ENCODE peak calls at places on chromosomes 5 and 9, in seven cellular contexts. D is neuronal stem cell, Y is IMR-90, P is H1, V is mesendoderm, O is H9, H is mesenchymal stem cell. J is an unnamed sample.
A peak's percentile ranks its signal among the peaks of the same experiment; 100 is the strongest.

GRCh38 chr5:171484460-171484899 is 65.0 kb downstream of the FGF18 start:
- DNase-seq in D (no peak), Y (no peak), P (peak; percentile 77), V (no peak), O (no peak), H (peak; percentile 20), J (no peak)

GRCh38 chr5:113280541-113280940 is 154.2 kb downstream of the TSSK1B start:
- DNase-seq in D (no peak), Y (no peak), P (no peak), V (no peak), O (no peak), H (no peak), J (no peak)

GRCh38 chr5:173472164-173472563 is 143.9 kb upstream of the STC2 start:
- DNase-seq in D (no peak), Y (peak; percentile 99), P (no peak), V (no peak), O (no peak), H (peak; percentile 94), J (no peak)

GRCh38 chr5:92599217-92599810 is 981.7 kb downstream of the NR2F1-AS1 start:
- DNase-seq in D (no peak), Y (no peak), P (no peak), V (no peak), O (no peak), H (no peak), J (no peak)

GRCh38 chr9:110579763-110580255 is 268 bp upstream of the SVEP1 start:
- DNase-seq in D (peak; percentile 45), Y (peak; percentile 71), P (no peak), V (peak; percentile 88), O (peak; percentile 40), H (peak; percentile 83), J (peak; percentile 23)

GRCh38 chr5:86968311-86968753 is 299.4 kb upstream of the RASA1 start:
- DNase-seq in D (peak; percentile 14), Y (peak; percentile 65), P (no peak), V (peak; percentile 56), O (no peak), H (peak; percentile 66), J (peak; percentile 67)

GRCh38 chr5:146873186-146873917 is 5.2 kb downstream of the PPP2R2B start:
- DNase-seq in D (no peak), Y (no peak), P (no peak), V (no peak), O (no peak), H (no peak), J (no peak)

GRCh38 chr5:137567226-137567625 is 68.1 kb upstream of the SPOCK1 start:
- DNase-seq in D (no peak), Y (no peak), P (no peak), V (no peak), O (no peak), H (no peak), J (no peak)

DNA sequence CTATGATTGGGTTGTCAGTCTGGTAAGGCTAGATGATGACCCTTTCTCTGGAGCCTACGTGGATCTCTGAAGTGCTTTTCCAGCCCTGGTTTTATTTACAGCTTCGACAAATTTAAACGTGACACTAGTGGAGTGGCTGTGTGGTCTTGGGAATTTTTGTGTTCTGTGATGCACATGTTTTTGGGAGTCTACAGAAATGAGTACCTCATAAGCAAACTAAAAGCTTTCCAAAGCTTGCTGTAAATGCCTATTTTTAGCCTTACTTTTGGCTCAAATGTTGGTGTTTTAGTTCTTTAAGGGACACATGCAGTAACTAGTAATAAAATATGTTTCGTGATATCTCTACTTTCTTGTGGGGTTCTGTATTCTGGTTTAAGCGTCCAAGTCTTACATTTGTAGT is 3.3 kb downstream of the LARP1 start:
- DNase-seq in D (no peak), Y (peak; percentile 16), P (no peak), V (no peak), O (no peak), H (peak; percentile 46), J (no peak)
- H3K4me1 ChIP-seq in D (peaks cover 15% of the 10 kb centered on the region), Y (peaks cover 23% of the 10 kb centered on the region), P (peaks cover 34% of the 10 kb centered on the region), V (peaks cover 26% of the 10 kb centered on the region), O (peaks cover 14% of the 10 kb centered on the region), H (peaks cover 12% of the 10 kb centered on the region), J (peaks cover 23% of the 10 kb centered on the region)

DNA sequence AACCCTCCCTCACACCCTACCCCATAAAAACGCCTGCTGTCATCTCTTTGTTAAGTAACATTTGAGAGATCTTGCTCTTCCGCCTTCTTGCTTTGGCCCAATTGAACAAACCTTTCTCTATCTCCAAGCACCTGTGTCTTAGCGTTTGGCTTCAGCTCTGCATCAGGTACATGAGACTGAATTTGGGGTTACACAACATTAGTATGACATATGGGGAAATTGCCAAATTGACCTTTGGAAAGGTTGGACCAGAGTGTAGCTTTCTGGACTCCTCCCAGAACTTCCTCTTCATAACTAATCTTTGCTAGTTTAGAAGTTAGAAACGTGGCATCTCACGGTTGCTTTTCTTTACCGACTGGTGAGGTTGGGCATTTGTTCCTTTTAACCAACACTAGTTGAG is 3.5 kb upstream of the EXOSC3 start:
- DNase-seq in D (no peak), Y (no peak), P (no peak), V (no peak), O (no peak), H (no peak), J (no peak)
- H2BK120ac ChIP-seq in D (no peak overlapping the region), Y (no peak overlapping the region), P (no peak overlapping the region), V (no peak overlapping the region), O (no peak overlapping the region), H (no peak overlapping the region), J (no peak overlapping the region)

DNA sequence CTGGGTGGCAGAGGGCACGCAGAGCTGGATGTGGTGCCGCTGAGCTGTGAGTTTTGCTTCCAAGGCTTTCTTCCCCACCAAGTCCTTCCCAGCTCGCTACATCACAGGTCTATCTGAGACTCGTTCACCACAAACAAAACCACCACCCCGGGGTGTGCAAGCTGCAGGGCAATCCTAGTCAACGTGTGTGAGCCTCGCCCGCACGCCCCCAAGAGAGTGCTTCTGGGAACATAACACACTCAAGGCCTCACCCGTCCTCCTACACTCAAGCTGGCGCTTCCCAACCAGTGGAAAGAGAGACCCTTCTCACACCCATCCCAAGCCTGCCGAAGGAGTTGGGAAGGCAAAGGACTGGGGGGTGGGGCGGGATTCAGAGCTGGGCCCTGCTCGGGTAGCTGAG is 10.6 kb downstream of the SNAPC4 start:
- DNase-seq in D (no peak), Y (no peak), P (no peak), V (no peak), O (no peak), H (no peak), J (no peak)
- H4K8ac ChIP-seq in D (no peak overlapping the region), Y (no peak overlapping the region), P (peak overlapping the region; percentile 51), V (no peak overlapping the region), O (no peak overlapping the region), H (no peak overlapping the region), J (no peak overlapping the region)

GRCh38 chr9:128554155-128554862 is 1.9 kb downstream of the SPTAN1 start:
- DNase-seq in D (peak; percentile 58), Y (peak; percentile 93), P (peak; percentile 51), V (peak; percentile 95), O (peak; percentile 69), H (peak; percentile 95), J (peak; percentile 84)
- H3K4me1 ChIP-seq in D (peaks cover 24% of the 10 kb centered on the region), Y (peaks cover 17% of the 10 kb centered on the region), P (peaks cover 14% of the 10 kb centered on the region), V (peaks cover 20% of the 10 kb centered on the region), O (peaks cover 9% of the 10 kb centered on the region), H (peaks cover 13% of the 10 kb centered on the region), J (peaks cover 11% of the 10 kb centered on the region)

GRCh38 chr5:174752121-174752520 is 27.7 kb downstream of the MSX2 start:
- DNase-seq in D (no peak), Y (no peak), P (no peak), V (peak; percentile 10), O (no peak), H (no peak), J (no peak)

GRCh38 chr5:174750720-174751119 is 26.3 kb downstream of the MSX2 start:
- DNase-seq in D (no peak), Y (peak; percentile 67), P (no peak), V (peak; percentile 40), O (no peak), H (no peak), J (peak; percentile 19)

GRCh38 chr5:174759091-174759490 is 34.7 kb downstream of the MSX2 start:
- DNase-seq in D (no peak), Y (no peak), P (no peak), V (no peak), O (no peak), H (no peak), J (no peak)

GRCh38 chr5:174751154-174751990 is 27.0 kb downstream of the MSX2 start:
- DNase-seq in D (peak; percentile 52), Y (no peak), P (peak; percentile 72), V (peak; percentile 61), O (peak; percentile 52), H (peak; percentile 11), J (no peak)

DNA sequence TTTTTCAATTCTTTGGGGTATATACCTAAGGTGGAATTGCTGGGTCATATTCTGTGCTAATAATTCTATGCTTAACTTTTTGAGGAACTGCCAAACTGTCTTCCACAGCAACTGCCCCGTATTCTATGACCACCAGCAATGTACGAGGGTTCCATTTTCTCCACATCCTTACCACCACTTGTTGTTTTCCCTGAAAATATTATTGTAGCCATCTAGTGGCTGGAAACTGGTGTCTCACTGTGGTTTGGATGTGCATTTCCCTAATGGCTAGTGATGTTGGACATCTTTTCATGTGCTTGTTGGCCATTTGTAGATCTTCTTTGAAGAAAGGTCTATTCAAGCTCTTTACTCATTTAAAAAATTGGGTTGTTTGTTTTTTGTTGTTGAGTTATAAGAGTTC is 30.7 kb downstream of the MSX2 start:
- DNase-seq in D (no peak), Y (peak; percentile 22), P (no peak), V (peak; percentile 6), O (no peak), H (no peak), J (no peak)
- H2BK120ac ChIP-seq in D (no peak overlapping the region), Y (no peak overlapping the region), P (no peak overlapping the region), V (no peak overlapping the region), O (no peak overlapping the region), H (no peak overlapping the region), J (no peak overlapping the region)

GRCh38 chr9:91855196-91855595 is 94.8 kb downstream of the ROR2 start:
- DNase-seq in D (no peak), Y (no peak), P (no peak), V (no peak), O (no peak), H (no peak), J (no peak)
- H4K8ac ChIP-seq in D (no peak overlapping the region), Y (no peak overlapping the region), P (no peak overlapping the region), V (no peak overlapping the region), O (no peak overlapping the region), H (no peak overlapping the region), J (no peak overlapping the region)

GRCh38 chr9:36997414-36997813 is 36.7 kb downstream of the PAX5 start:
- DNase-seq in D (no peak), Y (peak; percentile 15), P (no peak), V (peak; percentile 51), O (no peak), H (no peak), J (peak; percentile 36)
- H3K4me1 ChIP-seq in D (peaks cover 11% of the 10 kb centered on the region), Y (no peaks in the 10 kb centered on the region), P (peaks cover 5% of the 10 kb centered on the region), V (no peaks in the 10 kb centered on the region), O (no peaks in the 10 kb centered on the region), H (peaks cover 10% of the 10 kb centered on the region), J (peaks cover 9% of the 10 kb centered on the region)